ENCODE peak calls at places on chromosome 3, in seven cellular contexts. Z is ACHN; T is ecto neural progenitor cell; X is HEK293T; S is posterior cingulate gyrus; V is activated CD4-positive, CD25-positive, alpha-beta regulatory T cell; H is iPS-NIHi11. F is an unnamed sample.

GRCh38 chr3:184058029-184058428 is 5.2 kb downstream of the HTR3C start:
- DNase-seq in Z (no peak), T (no peak), X (no peak), S (no peak), V (no peak), H (no peak), F (no peak)

GRCh38 chr3:155991291-155991690 is 120.8 kb downstream of the GMPS start:
- DNase-seq in Z (no peak), T (no peak), X (no peak), S (no peak), V (no peak), H (no peak), F (no peak)

GRCh38 chr3:42228796-42229195 is 37.2 kb downstream of the CCK start:
- DNase-seq in Z (peak; percentile 30), T (no peak), X (no peak), S (no peak), V (no peak), H (no peak), F (no peak)

GRCh38 chr3:138188013-138188352 is 882 bp downstream of the ARMC8 start:
- DNase-seq in Z (peak; percentile 52), T (no peak), X (no peak), S (no peak), V (peak; percentile 19), H (no peak), F (no peak)

GRCh38 chr3:194575484-194576210 is 57.6 kb downstream of the TMEM44 start:
- DNase-seq in Z (peak; percentile 87), T (no peak), X (no peak), S (no peak), V (no peak), H (peak; percentile 47), F (no peak)

GRCh38 chr3:134328147-134328591 is 46.1 kb downstream of the AMOTL2 start:
- DNase-seq in Z (peak; percentile 91), T (no peak), X (no peak), S (no peak), V (no peak), H (no peak), F (no peak)

GRCh38 chr3:1087066-1087555 is 5.7 kb upstream of the CNTN6 start:
- DNase-seq in Z (peak; percentile 94), T (no peak), X (no peak), S (no peak), V (no peak), H (no peak), F (no peak)

GRCh38 chr3:114179575-114179974 is 723 bp upstream of the DRD3 start:
- DNase-seq in Z (peak; percentile 29), T (no peak), X (no peak), S (no peak), V (no peak), H (peak; percentile 28), F (no peak)

GRCh38 chr3:17023006-17023664 is 138.4 kb downstream of the PLCL2 start:
- DNase-seq in Z (no peak), T (no peak), X (no peak), S (no peak), V (no peak), H (no peak), F (no peak)

GRCh38 chr3:14317057-14317553 is 85.3 kb upstream of the SLC6A6 start:
- DNase-seq in Z (no peak), T (no peak), X (no peak), S (peak; percentile 13), V (no peak), H (peak; percentile 49), F (no peak)

GRCh38 chr3:64533565-64534317 is 154.1 kb downstream of the ADAMTS9 start:
- DNase-seq in Z (peak; percentile 83), T (peak; percentile 93), X (peak; percentile 86), S (peak; percentile 95), V (no peak), H (peak; percentile 89), F (peak; percentile 89)

GRCh38 chr3:37812497-37812896 is 49.2 kb upstream of the CTDSPL start:
- DNase-seq in Z (no peak), T (no peak), X (no peak), S (no peak), V (no peak), H (no peak), F (no peak)

GRCh38 chr3:191148131-191148530 is 50.9 kb upstream of the OSTN start:
- DNase-seq in Z (no peak), T (no peak), X (no peak), S (no peak), V (no peak), H (no peak), F (no peak)

GRCh38 chr3:4107430-4107829 is 195.7 kb upstream of the SETMAR start:
- DNase-seq in Z (no peak), T (no peak), X (no peak), S (no peak), V (no peak), H (peak; percentile 26), F (peak; percentile 14)

GRCh38 chr3:38151667-38152265 is 13.3 kb downstream of the MYD88 start:
- DNase-seq in Z (no peak), T (no peak), X (no peak), S (no peak), V (no peak), H (no peak), F (no peak)

GRCh38 chr3:31868246-31868645 is 112.8 kb downstream of the OSBPL10 start:
- DNase-seq in Z (no peak), T (no peak), X (no peak), S (no peak), V (no peak), H (no peak), F (no peak)

GRCh38 chr3:87576752-87577151 is 300.4 kb upstream of the POU1F1 start:
- DNase-seq in Z (no peak), T (no peak), X (no peak), S (no peak), V (no peak), H (no peak), F (no peak)

GRCh38 chr3:82802501-82802900 is 1041.1 kb upstream of the GBE1 start:
- DNase-seq in Z (no peak), T (no peak), X (no peak), S (no peak), V (no peak), H (no peak), F (no peak)

GRCh38 chr3:49461443-49462171 is 8.5 kb upstream of the DAG1 start:
- DNase-seq in Z (no peak), T (peak; percentile 78), X (no peak), S (no peak), V (no peak), H (peak; percentile 53), F (no peak)

GRCh38 chr3:45409921-45410320 is 21.5 kb downstream of the LARS2 start:
- DNase-seq in Z (no peak), T (no peak), X (no peak), S (no peak), V (no peak), H (no peak), F (no peak)

GRCh38 chr3:150286390-150287147 is 121.5 kb upstream of the TSC22D2 start:
- DNase-seq in Z (peak; percentile 64), T (no peak), X (peak; percentile 58), S (no peak), V (no peak), H (peak; percentile 68), F (peak; percentile 52)

GRCh38 chr3:98793971-98794370 is 30.8 kb downstream of the ST3GAL6 start:
- DNase-seq in Z (no peak), T (no peak), X (no peak), S (no peak), V (no peak), H (no peak), F (no peak)

GRCh38 chr3:61847784-61848462 is 286.6 kb downstream of the PTPRG start:
- DNase-seq in Z (no peak), T (no peak), X (no peak), S (peak; percentile 68), V (no peak), H (peak; percentile 31), F (no peak)

GRCh38 chr3:178703268-178703975 is 167.2 kb downstream of the KCNMB2 start:
- DNase-seq in Z (no peak), T (no peak), X (no peak), S (no peak), V (no peak), H (no peak), F (no peak)

GRCh38 chr3:116263842-116264545 is 181.3 kb downstream of the LSAMP start:
- DNase-seq in Z (no peak), T (no peak), X (no peak), S (no peak), V (no peak), H (no peak), F (no peak)

F was measured in D341Med.